ENCODE peak calls at places on chromosomes 5 and 9, in five cellular contexts. One of them, this sample, is unnamed.

GRCh38 chr5:179798144-179798770 is 4.5 kb downstream of the LTC4S start:
- DNase-seq in prostate gland: no peak
- DNase-seq in adrenal gland: no peak
- DNase-seq in tibial nerve: no peak
- DNase-seq in spleen: peak; percentile 71
- DNase-seq in this sample: no peak

GRCh38 chr9:110942522-110942921 is 95.7 kb downstream of the LPAR1 start:
- DNase-seq in tibial nerve: no peak
- DNase-seq in adrenal gland: no peak
- DNase-seq in spleen: no peak
- DNase-seq in prostate gland: no peak
- DNase-seq in this sample: no peak

GRCh38 chr9:127187231-127187956 is 65.0 kb upstream of the ANGPTL2 start:
- DNase-seq in prostate gland: peak; percentile 83
- DNase-seq in tibial nerve: peak; percentile 68
- DNase-seq in adrenal gland: peak; percentile 91
- DNase-seq in spleen: peak; percentile 35
- DNase-seq in this sample: no peak

GRCh38 chr5:115378754-115379153 is 82.3 kb upstream of the CCDC112 start:
- DNase-seq in adrenal gland: no peak
- DNase-seq in prostate gland: no peak
- DNase-seq in tibial nerve: no peak
- DNase-seq in spleen: no peak
- DNase-seq in this sample: no peak

GRCh38 chr9:83707518-83707767 is 315 bp downstream of the UBQLN1 start:
- DNase-seq in spleen: no peak
- DNase-seq in adrenal gland: peak; percentile 84
- DNase-seq in tibial nerve: peak; percentile 40
- DNase-seq in prostate gland: no peak
- DNase-seq in this sample: no peak

GRCh38 chr9:88537743-88538055 is 2.7 kb downstream of the NXNL2 start:
- DNase-seq in tibial nerve: peak; percentile 62
- DNase-seq in adrenal gland: peak; percentile 60
- DNase-seq in prostate gland: no peak
- DNase-seq in spleen: peak; percentile 58
- DNase-seq in this sample: no peak

GRCh38 chr5:131212471-131213021 is 41.8 kb downstream of the LYRM7 start:
- DNase-seq in prostate gland: no peak
- DNase-seq in adrenal gland: no peak
- DNase-seq in spleen: no peak
- DNase-seq in tibial nerve: no peak
- DNase-seq in this sample: no peak

GRCh38 chr5:24226492-24226891 is 418.3 kb downstream of the CDH10 start:
- DNase-seq in prostate gland: no peak
- DNase-seq in tibial nerve: no peak
- DNase-seq in adrenal gland: no peak
- DNase-seq in spleen: no peak
- DNase-seq in this sample: no peak

GRCh38 chr5:119529811-119530210 is 77.5 kb downstream of the HSD17B4 start:
- DNase-seq in spleen: no peak
- DNase-seq in adrenal gland: no peak
- DNase-seq in tibial nerve: no peak
- DNase-seq in prostate gland: no peak
- DNase-seq in this sample: no peak

GRCh38 chr5:11564716-11565115 is 339.5 kb downstream of the CTNND2 start:
- DNase-seq in spleen: no peak
- DNase-seq in tibial nerve: no peak
- DNase-seq in prostate gland: no peak
- DNase-seq in adrenal gland: no peak
- DNase-seq in this sample: no peak

GRCh38 chr9:94993141-94993820 is 266.8 kb downstream of the AOPEP start:
- DNase-seq in tibial nerve: no peak
- DNase-seq in prostate gland: no peak
- DNase-seq in spleen: no peak
- DNase-seq in adrenal gland: no peak
- DNase-seq in this sample: no peak

GRCh38 chr9:121612511-121612998 is 38.9 kb upstream of the DAB2IP start:
- DNase-seq in adrenal gland: no peak
- DNase-seq in tibial nerve: no peak
- DNase-seq in prostate gland: peak; percentile 48
- DNase-seq in spleen: no peak
- DNase-seq in this sample: peak; percentile 70
- H3K4me1 ChIP-seq in adrenal gland: peaks cover under 1% of the 10 kb centered on the region
- H3K4me1 ChIP-seq in tibial nerve: peaks cover 12% of the 10 kb centered on the region
- H3K4me1 ChIP-seq in prostate gland: no peaks in the 10 kb centered on the region
- H3K4me1 ChIP-seq in spleen: peaks cover 10% of the 10 kb centered on the region
- H3K4me1 ChIP-seq in this sample: no peaks in the 10 kb centered on the region

GRCh38 chr9:137107312-137107921 is 7.1 kb downstream of the DPP7 start:
- DNase-seq in prostate gland: no peak
- DNase-seq in adrenal gland: no peak
- DNase-seq in tibial nerve: no peak
- DNase-seq in spleen: no peak
- DNase-seq in this sample: no peak

GRCh38 chr9:137105814-137106661 is 8.5 kb downstream of the DPP7 start:
- DNase-seq in spleen: no peak
- DNase-seq in prostate gland: no peak
- DNase-seq in tibial nerve: no peak
- DNase-seq in adrenal gland: no peak
- DNase-seq in this sample: no peak

GRCh38 chr9:137108608-137109249 is 5.8 kb downstream of the DPP7 start:
- DNase-seq in prostate gland: no peak
- DNase-seq in adrenal gland: no peak
- DNase-seq in tibial nerve: no peak
- DNase-seq in spleen: no peak
- DNase-seq in this sample: no peak

GRCh38 chr9:137107982-137108381 is 6.6 kb downstream of the DPP7 start:
- DNase-seq in prostate gland: no peak
- DNase-seq in adrenal gland: no peak
- DNase-seq in spleen: no peak
- DNase-seq in tibial nerve: no peak
- DNase-seq in this sample: no peak

DNA sequence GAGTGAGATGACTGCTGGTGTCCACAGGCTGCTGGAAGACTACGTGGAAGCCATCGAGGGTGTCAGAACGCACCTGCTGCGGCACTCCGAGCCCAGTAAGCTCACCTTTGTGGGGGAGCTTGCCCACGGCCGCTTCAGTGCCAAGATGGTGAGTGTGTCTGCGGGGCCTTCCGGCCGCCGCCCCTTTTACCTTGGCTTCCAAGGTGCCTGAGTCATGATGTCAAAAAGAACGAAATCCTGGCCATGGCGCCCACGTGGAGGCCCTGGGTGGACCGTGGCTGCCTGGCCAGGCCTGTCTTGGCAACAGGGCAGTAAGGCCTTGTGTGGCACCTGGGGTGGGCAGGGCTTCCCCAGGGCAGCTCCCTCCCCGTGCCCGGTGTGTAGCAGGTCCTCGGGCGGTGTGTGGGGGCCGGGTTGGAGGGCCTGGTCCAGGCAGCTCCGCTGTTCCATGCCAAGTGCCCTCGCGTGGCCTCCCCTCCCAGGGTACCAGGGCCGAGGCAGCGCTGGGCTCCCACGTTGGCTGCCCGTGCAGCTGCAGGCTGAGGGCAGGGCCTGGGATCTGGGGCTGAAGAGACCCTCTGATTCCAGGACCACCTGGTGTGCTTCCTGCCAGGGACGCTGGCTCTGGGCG is 7.8 kb downstream of the DPP7 start:
- DNase-seq in prostate gland: no peak
- DNase-seq in spleen: no peak
- DNase-seq in tibial nerve: no peak
- DNase-seq in adrenal gland: no peak
- DNase-seq in this sample: no peak
- H3K36me3 ChIP-seq in prostate gland: peaks cover 16% of the 10 kb centered on the region
- H3K36me3 ChIP-seq in spleen: peaks cover 100% of the 10 kb centered on the region
- H3K36me3 ChIP-seq in tibial nerve: no peaks in the 10 kb centered on the region
- H3K36me3 ChIP-seq in adrenal gland: no peaks in the 10 kb centered on the region
- H3K36me3 ChIP-seq in this sample: no peaks in the 10 kb centered on the region

DNA sequence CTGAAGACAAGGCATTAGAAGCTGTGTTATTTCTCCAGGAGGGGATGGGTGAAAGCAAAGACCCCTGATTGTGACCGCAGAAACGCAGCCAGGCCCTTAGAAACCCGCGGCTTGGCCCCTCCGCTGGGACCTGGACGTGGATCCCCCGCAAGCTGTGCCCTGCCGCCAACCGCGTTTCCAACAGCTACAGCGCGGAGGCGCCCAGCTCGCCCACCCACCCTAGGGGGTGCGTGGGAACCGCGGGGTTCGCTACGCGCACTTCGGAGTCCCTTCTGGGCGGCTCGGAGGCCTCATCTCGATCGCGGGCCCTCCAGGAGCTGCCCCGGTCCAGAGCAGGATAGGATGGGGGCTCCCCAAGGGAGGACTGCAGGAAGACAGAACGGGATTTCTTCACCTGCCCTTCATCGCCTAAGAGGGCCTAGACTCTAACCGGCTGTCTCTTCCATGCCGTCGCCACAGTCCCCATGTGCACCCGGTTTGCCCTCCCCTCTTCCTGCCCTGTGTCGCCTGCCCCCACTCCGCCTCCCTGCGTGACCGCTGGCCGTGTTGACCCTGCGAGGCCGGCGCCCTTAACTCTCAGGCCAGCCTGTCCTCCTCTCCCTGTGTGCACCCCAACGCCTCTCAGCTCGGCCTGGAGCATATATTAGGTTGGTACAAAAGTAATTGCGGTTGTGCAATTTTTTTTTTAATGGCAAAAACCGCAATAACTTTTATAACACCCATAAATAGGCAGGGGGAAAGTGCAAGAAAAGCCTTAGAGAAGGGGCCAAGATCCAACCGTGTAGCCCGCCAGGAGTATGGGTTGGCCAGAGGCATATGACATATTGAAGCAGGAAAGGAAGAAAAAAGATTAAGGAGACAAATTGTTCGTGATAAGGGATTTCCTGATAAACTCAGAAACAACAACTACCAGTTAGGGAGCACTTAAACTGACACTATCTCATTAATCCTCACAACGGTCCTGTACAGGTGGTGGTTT is 68.1 kb upstream of the FREM1 start:
- DNase-seq in spleen: peak; percentile 70
- DNase-seq in prostate gland: no peak
- DNase-seq in tibial nerve: no peak
- DNase-seq in adrenal gland: no peak
- DNase-seq in this sample: no peak
- TF ChIP-seq POLR2A in spleen: no peak
- TF ChIP-seq POLR2A in prostate gland: no peak
- TF ChIP-seq POLR2A in tibial nerve: no peak
- TF ChIP-seq POLR2A in adrenal gland: no peak
- TF ChIP-seq POLR2A in this sample: no peak

DNA sequence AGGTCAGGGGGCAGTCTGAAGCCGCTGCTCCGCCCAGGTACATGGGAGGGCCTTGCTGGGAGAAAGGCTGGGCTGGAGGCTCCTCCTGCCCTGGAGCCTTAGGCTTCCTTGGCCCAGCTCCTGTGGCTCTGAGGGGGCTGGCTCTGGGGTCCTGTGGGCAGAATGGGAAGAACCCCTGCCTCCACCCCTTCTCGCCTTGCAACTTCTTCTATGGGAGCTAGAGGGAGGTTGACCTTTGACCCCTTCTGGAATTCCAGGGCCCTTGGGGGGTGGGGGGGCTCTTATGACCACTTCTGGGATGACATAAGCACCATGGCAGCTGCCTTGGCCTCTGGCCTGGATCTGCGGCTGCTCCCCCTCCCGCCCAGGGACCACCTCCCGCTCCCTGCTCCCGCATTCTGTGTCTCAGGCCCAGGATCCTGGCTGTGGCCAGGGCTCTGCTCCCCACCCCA is 32.2 kb downstream of the IER5L start:
- DNase-seq in spleen: no peak
- DNase-seq in tibial nerve: no peak
- DNase-seq in prostate gland: no peak
- DNase-seq in adrenal gland: no peak
- DNase-seq in this sample: no peak
- H3K4me1 ChIP-seq in spleen: peaks cover 74% of the 10 kb centered on the region
- H3K4me1 ChIP-seq in tibial nerve: peaks cover 75% of the 10 kb centered on the region
- H3K4me1 ChIP-seq in prostate gland: peaks cover 50% of the 10 kb centered on the region
- H3K4me1 ChIP-seq in adrenal gland: peaks cover 43% of the 10 kb centered on the region
- H3K4me1 ChIP-seq in this sample: peaks cover 24% of the 10 kb centered on the region

DNA sequence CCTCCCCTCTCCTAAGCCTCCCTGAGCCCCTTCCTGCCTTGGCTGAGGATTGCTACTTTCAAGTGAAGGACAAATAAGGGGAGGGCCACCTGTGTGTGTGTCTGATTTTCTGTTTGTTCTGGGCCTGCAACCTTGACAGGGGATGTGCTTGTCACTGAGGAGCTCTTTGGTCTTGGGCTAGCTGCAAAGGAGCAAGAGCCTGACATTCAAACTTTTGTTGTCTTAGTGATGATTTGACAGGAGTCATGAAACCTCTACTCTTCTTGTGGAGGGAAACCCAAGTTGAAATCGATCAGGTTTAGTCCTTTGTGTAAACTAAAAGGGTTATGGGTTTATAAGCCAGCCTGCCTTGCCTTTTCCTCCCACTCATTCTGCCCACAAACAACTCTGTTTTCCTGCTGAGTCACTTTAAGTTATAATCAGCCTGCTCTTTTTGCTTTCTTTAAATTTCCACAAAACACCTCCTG is 16.9 kb downstream of the CLTA start:
- DNase-seq in tibial nerve: no peak
- DNase-seq in spleen: no peak
- DNase-seq in adrenal gland: no peak
- DNase-seq in prostate gland: no peak
- DNase-seq in this sample: no peak
- H3K36me3 ChIP-seq in tibial nerve: peaks cover 7% of the 10 kb centered on the region
- H3K36me3 ChIP-seq in spleen: peaks cover 100% of the 10 kb centered on the region
- H3K36me3 ChIP-seq in adrenal gland: no peaks in the 10 kb centered on the region
- H3K36me3 ChIP-seq in prostate gland: peaks cover 9% of the 10 kb centered on the region
- H3K36me3 ChIP-seq in this sample: peaks cover 7% of the 10 kb centered on the region

DNA sequence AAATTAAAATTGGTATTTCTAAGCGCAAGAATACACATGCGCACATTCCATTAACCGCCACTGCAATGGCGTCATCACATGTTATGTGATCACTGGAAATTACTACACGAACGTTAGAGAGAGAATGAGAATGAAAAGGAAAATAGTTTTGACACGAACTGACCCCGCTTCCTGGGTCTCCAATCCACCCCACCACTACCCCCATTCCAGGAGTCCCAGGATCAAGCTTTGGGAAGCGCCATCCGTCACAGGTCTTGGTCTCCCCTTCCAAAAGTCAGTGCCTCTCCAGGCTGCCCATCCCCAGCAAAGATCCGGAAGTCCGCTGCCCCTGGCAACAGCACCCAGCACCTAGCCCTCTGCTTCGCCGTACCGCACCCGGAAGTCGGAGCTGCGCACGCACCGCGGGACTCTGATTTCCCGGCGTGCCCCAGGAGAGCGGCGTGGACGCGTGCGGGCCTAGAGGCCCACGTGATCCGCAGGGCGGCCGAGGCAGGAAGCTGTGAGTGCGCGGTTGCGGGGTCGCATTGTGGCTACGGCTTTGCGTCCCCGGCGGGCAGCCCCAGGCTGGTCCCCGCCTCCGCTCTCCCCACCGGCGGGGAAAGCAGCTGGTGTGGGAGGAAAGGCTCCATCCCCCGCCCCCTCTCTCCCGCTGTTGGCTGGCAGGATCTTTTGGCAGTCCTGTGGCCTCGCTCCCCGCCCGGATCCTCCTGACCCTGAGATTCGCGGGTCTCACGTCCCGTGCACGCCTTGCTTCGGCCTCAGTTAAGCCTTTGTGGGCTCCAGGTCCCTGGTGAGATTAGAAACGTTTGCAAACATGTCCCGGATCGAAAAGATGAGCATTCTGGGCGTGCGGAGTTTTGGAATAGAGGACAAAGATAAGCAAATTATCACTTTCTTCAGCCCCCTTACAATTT is at the start of gene RAD50:
- DNase-seq in tibial nerve: peak; percentile 85
- DNase-seq in spleen: peak; percentile 98
- DNase-seq in prostate gland: peak; percentile 84
- DNase-seq in adrenal gland: peak; percentile 95
- DNase-seq in this sample: peak; percentile 95
- TF ChIP-seq POLR2A in tibial nerve: peak; percentile 76
- TF ChIP-seq POLR2A in spleen: peak; percentile 56
- TF ChIP-seq POLR2A in prostate gland: peak; percentile 58
- TF ChIP-seq POLR2A in adrenal gland: peak; percentile 74
- TF ChIP-seq POLR2A in this sample: peak; percentile 82